ENCODE peak calls at places on chromosomes 5 and 9, in four cellular contexts. G is heart right ventricle, T is pancreas, H is endothelial cell of umbilical vein. L is an unnamed sample.

GRCh38 chr5:126015244-126016054 is 407.8 kb upstream of the GRAMD2B start:
- DNase-seq in G (no peak), T (no peak), H (peak; percentile 18), L (no peak)

GRCh38 chr9:81408951-81409350 is 280.4 kb downstream of the TLE1 start:
- DNase-seq in G (no peak), T (no peak), H (no peak), L (no peak)

GRCh38 chr5:64489857-64490256 is 16.0 kb upstream of the RGS7BP start:
- DNase-seq in G (no peak), T (no peak), H (no peak), L (no peak)

GRCh38 chr5:151709109-151709735 is 22.5 kb upstream of the SPARC start:
- DNase-seq in G (no peak), T (no peak), H (no peak), L (no peak)

GRCh38 chr9:6052520-6052919 is 37.1 kb upstream of the RANBP6 start:
- DNase-seq in G (no peak), T (no peak), H (no peak), L (no peak)

GRCh38 chr9:71897573-71897972 is 13.4 kb downstream of the ABHD17B start:
- DNase-seq in G (no peak), T (no peak), H (peak; percentile 15), L (no peak)

GRCh38 chr5:135930949-135931295 is 23.9 kb downstream of the LECT2 start:
- DNase-seq in G (no peak), T (no peak), H (no peak), L (no peak)

GRCh38 chr5:128052764-128053163 is 30.8 kb upstream of the SLC12A2 start:
- DNase-seq in G (no peak), T (no peak), H (no peak), L (no peak)

GRCh38 chr9:109050444-109050843 is 37.1 kb upstream of the CTNNAL1 start:
- DNase-seq in G (no peak), T (no peak), H (no peak), L (no peak)

GRCh38 chr9:105475302-105475701 is 27.5 kb downstream of the FSD1L start:
- DNase-seq in G (no peak), T (no peak), H (peak; percentile 15), L (no peak)

GRCh38 chr5:174010365-174010764 is 21.4 kb downstream of the C5orf47 start:
- DNase-seq in G (no peak), T (no peak), H (no peak), L (no peak)

GRCh38 chr9:129239946-129240490 is 62.0 kb upstream of the IER5L start:
- DNase-seq in G (no peak), T (no peak), H (no peak), L (no peak)

GRCh38 chr9:109793196-109793595 is 13.2 kb downstream of the PALM2AKAP2 start:
- DNase-seq in G (no peak), T (no peak), H (no peak), L (no peak)

GRCh38 chr5:3893527-3893926 is 297.9 kb downstream of the IRX1 start:
- DNase-seq in G (no peak), T (no peak), H (no peak), L (no peak)

GRCh38 chr5:38807570-38808461 is 38.0 kb upstream of the OSMR start:
- DNase-seq in G (no peak), T (no peak), H (peak; percentile 86), L (no peak)

GRCh38 chr5:41181691-41182564 is 31.4 kb downstream of the C6 start:
- DNase-seq in G (no peak), T (no peak), H (no peak), L (no peak)

GRCh38 chr5:2917524-2917923 is 166.0 kb upstream of the IRX2 start:
- DNase-seq in G (no peak), T (no peak), H (no peak), L (peak; percentile 14)

GRCh38 chr5:116652903-116653302 is 78.3 kb upstream of the SEMA6A start:
- DNase-seq in G (no peak), T (no peak), H (no peak), L (no peak)

GRCh38 chr9:19087601-19088000 is 15.1 kb downstream of the HAUS6 start:
- DNase-seq in G (no peak), T (no peak), H (no peak), L (no peak)

GRCh38 chr5:178357127-178357526 is 124.5 kb upstream of the PHYKPL start:
- DNase-seq in G (no peak), T (no peak), H (no peak), L (peak; percentile 40)

GRCh38 chr5:163950248-163950647 is 444.8 kb downstream of the MAT2B start:
- DNase-seq in G (no peak), T (no peak), H (no peak), L (no peak)

GRCh38 chr5:141354900-141355469 is at the start of gene PCDHGA4:
- DNase-seq in G (no peak), T (no peak), H (peak; percentile 34), L (no peak)

GRCh38 chr5:141821430-141821925 is 56.7 kb downstream of the PCDH1 start:
- DNase-seq in G (no peak), T (no peak), H (peak; percentile 77), L (no peak)

GRCh38 chr9:127762111-127762676 is 16.3 kb downstream of the SH2D3C start:
- DNase-seq in G (peak; percentile 91), T (no peak), H (peak; percentile 74), L (peak; percentile 64)
- H3K27ac ChIP-seq in G (peak overlapping the region; percentile 92), T (no peak overlapping the region), H (peak overlapping the region; percentile 95), L (peak overlapping the region; percentile 78)

GRCh38 chr9:98011122-98011521 is 28.0 kb downstream of the ANP32B start:
- DNase-seq in G (no peak), T (no peak), H (no peak), L (no peak)
- H3K36me3 ChIP-seq in G (peaks cover 98% of the 10 kb centered on the region), T (peaks cover 55% of the 10 kb centered on the region), H (peaks cover 11% of the 10 kb centered on the region), L (peaks cover 24% of the 10 kb centered on the region)

GRCh38 chr5:109690456-109691247 is 925 bp downstream of the MAN2A1 start:
- DNase-seq in G (peak; percentile 74), T (peak; percentile 83), H (peak; percentile 87), L (peak; percentile 59)

GRCh38 chr5:109689740-109690455 is at the start of gene MAN2A1:
- DNase-seq in G (peak; percentile 73), T (peak; percentile 83), H (peak; percentile 70), L (peak; percentile 76)

GRCh38 chr5:109692011-109692410 is 2.3 kb downstream of the MAN2A1 start:
- DNase-seq in G (no peak), T (no peak), H (peak; percentile 14), L (no peak)

GRCh38 chr5:109692852-109693251 is 3.1 kb downstream of the MAN2A1 start:
- DNase-seq in G (no peak), T (no peak), H (no peak), L (no peak)

DNA sequence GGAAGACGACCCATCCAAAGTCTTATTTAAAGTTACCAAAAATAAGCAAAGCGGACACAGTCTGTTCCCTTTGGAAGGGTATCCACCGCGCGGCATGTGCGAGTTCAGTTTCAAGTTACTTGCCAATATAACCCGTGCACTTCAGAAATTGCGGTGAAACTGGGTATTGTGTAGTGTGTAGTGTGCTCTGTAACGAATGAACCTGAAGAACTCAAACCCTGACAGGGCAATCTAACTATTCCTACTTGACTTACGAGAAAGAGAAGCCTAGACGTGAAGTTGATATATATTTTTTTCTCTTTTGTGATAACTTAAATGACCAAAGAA is 1.5 kb downstream of the MAN2A1 start:
- DNase-seq in G (no peak), T (no peak), H (no peak), L (no peak)
- H3K4me1 ChIP-seq in G (peaks cover 57% of the 10 kb centered on the region), T (peaks cover 10% of the 10 kb centered on the region), H (peaks cover 8% of the 10 kb centered on the region), L (peaks cover 8% of the 10 kb centered on the region)

DNA sequence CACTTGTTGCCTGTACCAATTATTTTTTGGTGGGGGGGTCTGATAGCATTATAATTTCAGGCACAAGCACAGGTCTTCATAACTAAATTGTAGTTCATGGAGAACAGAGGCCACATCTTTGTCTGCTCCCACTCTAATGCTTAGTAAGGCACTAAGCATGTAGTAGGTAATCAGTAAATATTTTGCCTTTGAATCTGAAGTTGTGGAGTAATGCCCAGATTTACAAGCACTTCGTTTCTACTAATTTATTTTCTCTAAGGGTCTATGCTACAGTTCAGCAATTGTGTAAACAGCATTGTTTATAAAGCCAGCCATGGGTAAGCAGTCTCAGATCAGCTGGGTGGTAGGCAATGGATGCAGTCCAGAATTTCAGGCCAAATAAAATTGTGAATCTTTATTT is 78.6 kb downstream of the GRIA1 start:
- DNase-seq in G (no peak), T (no peak), H (no peak), L (no peak)
- H3K27ac ChIP-seq in G (no peak overlapping the region), T (no peak overlapping the region), H (no peak overlapping the region), L (no peak overlapping the region)

L was measured in lung.